ENCODE peak calls at places on chromosome 21, in six cellular contexts. W is trophoblast cell, L is mesenchymal stem cell, P is IMR-90, V is H9, N is H1. G is an unnamed sample.

GRCh38 chr21:37060296-37060695 is 12.6 kb downstream of the PIGP start:
- DNase-seq in W (peak), L (peak), P (peak), V (peak), N (peak), G (no peak)

GRCh38 chr21:37210799-37211198 is 56.3 kb downstream of the VPS26C start:
- DNase-seq in W (no peak), L (no peak), P (no peak), V (no peak), N (no peak), G (no peak)

GRCh38 chr21:33984021-33984481 is 68.4 kb upstream of the ATP5PO start:
- DNase-seq in W (peak), L (no peak), P (no peak), V (no peak), N (no peak), G (no peak)

GRCh38 chr21:16004121-16004520 is 274.3 kb downstream of the USP25 start:
- DNase-seq in W (no peak), L (no peak), P (peak), V (no peak), N (no peak), G (no peak)

GRCh38 chr21:30620080-30620479 is 347 bp upstream of the KRTAP20-4 start:
- DNase-seq in W (no peak), L (no peak), P (no peak), V (no peak), N (no peak), G (no peak)

GRCh38 chr21:30541764-30542163 is at the start of gene KRTAP19-6:
- DNase-seq in W (no peak), L (no peak), P (no peak), V (no peak), N (no peak), G (no peak)

GRCh38 chr21:26070822-26071425 is 99.6 kb downstream of the APP start:
- DNase-seq in W (no peak), L (peak), P (peak), V (no peak), N (no peak), G (no peak)

GRCh38 chr21:43307677-43308070 is 119.3 kb downstream of the SIK1 start:
- DNase-seq in W (no peak), L (no peak), P (no peak), V (no peak), N (no peak), G (no peak)

GRCh38 chr21:24450119-24450518 is 1157.2 kb downstream of the MRPL39 start:
- DNase-seq in W (no peak), L (no peak), P (no peak), V (no peak), N (no peak), G (no peak)

GRCh38 chr21:42570841-42571387 is 57.3 kb downstream of the SLC37A1 start:
- DNase-seq in W (no peak), L (no peak), P (no peak), V (no peak), N (no peak), G (peak)

GRCh38 chr21:37407719-37408455 is 41.3 kb downstream of the DYRK1A start:
- DNase-seq in W (no peak), L (peak), P (peak), V (no peak), N (no peak), G (no peak)

GRCh38 chr21:37749132-37749531 is 167.1 kb downstream of the KCNJ6 start:
- DNase-seq in W (peak), L (no peak), P (no peak), V (no peak), N (no peak), G (no peak)

GRCh38 chr21:37687001-37687400 is 229.3 kb downstream of the KCNJ6 start:
- DNase-seq in W (no peak), L (peak), P (no peak), V (no peak), N (no peak), G (no peak)

GRCh38 chr21:26072891-26073615 is 97.5 kb downstream of the APP start:
- DNase-seq in W (peak), L (peak), P (peak), V (no peak), N (no peak), G (no peak)

GRCh38 chr21:21366277-21366676 is 368.1 kb downstream of the NCAM2 start:
- DNase-seq in W (no peak), L (no peak), P (no peak), V (no peak), N (no peak), G (no peak)

GRCh38 chr21:37565530-37566223 is 199.1 kb downstream of the DYRK1A start:
- DNase-seq in W (no peak), L (peak), P (peak), V (no peak), N (no peak), G (no peak)

GRCh38 chr21:41180752-41181151 is 12.8 kb downstream of the BACE2 start:
- DNase-seq in W (no peak), L (no peak), P (no peak), V (no peak), N (no peak), G (no peak)

DNA sequence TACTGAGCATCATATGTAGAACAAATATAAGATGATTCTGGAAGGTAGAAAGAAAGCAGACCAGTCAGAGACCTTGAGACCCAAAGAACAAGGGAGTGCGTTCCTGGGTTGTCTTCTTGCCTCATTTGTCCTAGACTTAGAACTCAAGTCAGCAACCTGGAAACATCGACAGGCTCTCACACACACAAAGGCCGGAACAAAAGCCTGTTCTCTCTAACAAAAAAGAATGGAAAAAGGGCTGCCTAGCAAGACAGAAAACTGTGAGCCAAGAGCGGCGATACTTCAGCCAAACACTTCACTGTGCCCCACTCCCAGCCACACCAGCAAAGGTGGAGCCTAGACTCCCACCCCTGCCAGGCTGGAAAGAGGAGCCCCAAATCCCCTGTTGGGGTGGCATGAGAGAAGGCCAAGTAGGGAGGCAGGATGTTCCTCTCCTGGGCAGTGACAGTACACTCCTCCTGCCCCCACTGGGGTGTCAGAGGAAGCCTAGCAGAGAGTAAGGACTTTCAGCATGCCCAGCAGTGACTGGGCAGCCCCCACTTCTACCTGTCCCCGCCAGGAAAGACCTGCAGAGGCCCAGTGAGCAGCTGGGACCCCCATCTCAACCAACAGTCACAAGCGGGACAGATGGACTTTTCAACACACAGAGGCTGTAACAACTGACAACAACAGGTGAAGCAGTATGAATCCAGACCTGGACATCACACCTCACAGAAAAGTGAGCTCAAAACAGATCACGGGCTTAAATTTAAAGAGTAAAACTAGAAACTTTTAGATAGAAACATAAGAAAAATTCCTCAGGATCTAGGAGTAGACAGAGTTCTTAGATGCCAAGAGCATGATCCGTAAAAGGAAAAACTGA is 33.0 kb downstream of the MRAP start:
- DNase-seq in W (no peak), L (no peak), P (no peak), V (no peak), N (no peak), G (peak)
- H2AK5ac ChIP-seq in W (no peak), L (peak), P (no peak), V (no peak), N (no peak), G (no peak)

DNA sequence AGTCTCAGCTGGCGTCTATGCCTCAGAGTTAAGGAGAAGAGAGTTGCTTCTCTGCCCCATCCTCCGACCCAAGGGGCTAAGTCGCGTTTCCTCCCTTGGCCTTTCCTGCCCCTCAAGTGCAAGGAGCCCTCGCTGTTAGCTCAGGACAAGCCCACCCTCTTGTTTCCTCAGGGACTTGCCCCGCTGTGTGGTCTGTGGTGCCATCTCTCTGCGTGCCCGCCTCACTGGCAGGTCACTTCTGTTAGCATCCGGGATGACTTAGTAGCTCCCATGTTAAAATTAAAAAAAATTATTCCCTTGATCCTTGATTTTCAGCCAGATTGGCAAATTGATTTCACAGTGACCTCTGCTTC is 96.5 kb downstream of the PCBP3 start:
- DNase-seq in W (no peak), L (no peak), P (no peak), V (no peak), N (no peak), G (no peak)
- H2AFZ ChIP-seq in W (no peak), L (no peak), P (no peak), V (no peak), N (no peak), G (no peak)

GRCh38 chr21:45011426-45011825 is 63.0 kb upstream of the ADARB1 start:
- DNase-seq in W (no peak), L (no peak), P (no peak), V (no peak), N (no peak), G (no peak)
- H2AK5ac ChIP-seq in W (peak), L (peak), P (peak), V (no peak), N (no peak), G (peak)

GRCh38 chr21:28745131-28746055 is 247.3 kb downstream of the LTN1 start:
- DNase-seq in W (peak), L (peak), P (peak), V (peak), N (peak), G (peak)

GRCh38 chr21:28743723-28744122 is 249.0 kb downstream of the LTN1 start:
- DNase-seq in W (no peak), L (no peak), P (no peak), V (no peak), N (no peak), G (no peak)

GRCh38 chr21:28747464-28747863 is 245.2 kb downstream of the LTN1 start:
- DNase-seq in W (no peak), L (no peak), P (no peak), V (no peak), N (no peak), G (no peak)

GRCh38 chr21:28742527-28742926 is 250.2 kb downstream of the LTN1 start:
- DNase-seq in W (no peak), L (peak), P (peak), V (no peak), N (no peak), G (no peak)

GRCh38 chr21:28746166-28746565 is 246.5 kb downstream of the LTN1 start:
- DNase-seq in W (peak), L (no peak), P (peak), V (no peak), N (no peak), G (no peak)
- H2AFZ ChIP-seq in W (no peak), L (no peak), P (no peak), V (no peak), N (no peak), G (no peak)

GRCh38 chr21:38810826-38811164 is 5.1 kb downstream of the ETS2 start:
- DNase-seq in W (no peak), L (no peak), P (no peak), V (no peak), N (no peak), G (no peak)
- H2AK5ac ChIP-seq in W (no peak), L (no peak), P (no peak), V (no peak), N (no peak), G (no peak)

GRCh38 chr21:35470522-35470921 is 421.4 kb upstream of the RUNX1 start:
- DNase-seq in W (peak), L (peak), P (no peak), V (peak), N (peak), G (no peak)
- H2AFZ ChIP-seq in W (no peak), L (no peak), P (no peak), V (no peak), N (peak), G (no peak)

GRCh38 chr21:44349847-44350772 is 3.3 kb upstream of the TRPM2 start:
- DNase-seq in W (no peak), L (no peak), P (no peak), V (peak), N (no peak), G (no peak)

GRCh38 chr21:44350773-44351481 is 2.5 kb upstream of the TRPM2 start:
- DNase-seq in W (no peak), L (no peak), P (no peak), V (peak), N (no peak), G (no peak)

GRCh38 chr21:44347911-44348451 is 5.4 kb upstream of the TRPM2 start:
- DNase-seq in W (no peak), L (no peak), P (no peak), V (no peak), N (no peak), G (no peak)

GRCh38 chr21:44349416-44349846 is 4.0 kb upstream of the TRPM2 start:
- DNase-seq in W (no peak), L (no peak), P (no peak), V (no peak), N (no peak), G (no peak)

GRCh38 chr21:44348861-44349260 is 4.6 kb upstream of the TRPM2 start:
- DNase-seq in W (no peak), L (no peak), P (no peak), V (no peak), N (no peak), G (no peak)
- H2AK5ac ChIP-seq in W (no peak), L (no peak), P (no peak), V (no peak), N (peak), G (peak)

GRCh38 chr21:17929514-17929913 is 110.4 kb upstream of the C21orf91 start:
- DNase-seq in W (peak), L (no peak), P (no peak), V (no peak), N (no peak), G (no peak)
- H2AFZ ChIP-seq in W (no peak), L (no peak), P (no peak), V (no peak), N (peak), G (no peak)

GRCh38 chr21:28992526-28993292 is at the start of gene LTN1:
- DNase-seq in W (peak), L (peak), P (peak), V (peak), N (peak), G (peak)

GRCh38 chr21:28991861-28992525 is 684 bp downstream of the LTN1 start:
- DNase-seq in W (no peak), L (no peak), P (no peak), V (no peak), N (no peak), G (no peak)

GRCh38 chr21:28993293-28993629 is 584 bp upstream of the LTN1 start:
- DNase-seq in W (no peak), L (no peak), P (no peak), V (no peak), N (no peak), G (no peak)
- H2AK5ac ChIP-seq in W (peak), L (no peak), P (peak), V (peak), N (peak), G (no peak)

G was measured in neuronal stem cell.